ENCODE peak calls at places on chromosomes 5 and 9, in nine cellular contexts. Y is neuronal stem cell, M is brain microvascular endothelial cell, H is Calu3, G is hippocampal formation, C is astrocyte of the hippocampus, K is NCI-H2081, N is NCI-H1092 treated with DMSO at 0.1 percent for 48 hours, R is HTR-8/SVneo. J is an unnamed sample.

GRCh38 chr9:36664806-36665205 is 92.1 kb downstream of the MELK start:
- DNase-seq in G (no peak), Y (no peak), K (no peak), R (no peak), H (no peak), M (no peak), C (no peak), N (no peak), J (no peak)

GRCh38 chr9:36959681-36960574 is 74.1 kb downstream of the PAX5 start:
- DNase-seq in K (no peak), Y (no peak), R (no peak), G (no peak), H (no peak), N (no peak), C (no peak), M (no peak), J (no peak)

GRCh38 chr9:24961787-24962186 is 416.1 kb upstream of the IZUMO3 start:
- DNase-seq in K (no peak), Y (no peak), N (no peak), G (no peak), C (no peak), M (no peak), H (no peak), R (no peak), J (no peak)

GRCh38 chr5:173301695-173302545 is 26.3 kb downstream of the STC2 start:
- DNase-seq in C (no peak), M (no peak), Y (peak; percentile 62), H (no peak), K (no peak), R (no peak), G (no peak), N (no peak), J (no peak)

GRCh38 chr5:157371655-157372471 is 88.2 kb upstream of the NIPAL4 start:
- DNase-seq in H (no peak), K (no peak), R (no peak), G (no peak), M (peak; percentile 39), N (no peak), C (peak; percentile 36), Y (no peak), J (no peak)

GRCh38 chr9:23648651-23649050 is 177.4 kb downstream of the ELAVL2 start:
- DNase-seq in N (no peak), M (no peak), R (no peak), H (no peak), G (no peak), Y (no peak), K (no peak), C (no peak), J (no peak)

GRCh38 chr5:142186821-142187594 is 78.4 kb downstream of the NDFIP1 start:
- DNase-seq in H (no peak), R (no peak), Y (no peak), G (no peak), K (no peak), N (no peak), M (no peak), C (peak; percentile 27), J (peak; percentile 53)

GRCh38 chr9:16221822-16222547 is 648.5 kb downstream of the BNC2 start:
- DNase-seq in R (no peak), M (no peak), G (no peak), K (no peak), H (no peak), N (no peak), Y (no peak), C (no peak), J (no peak)

GRCh38 chr9:135343136-135343535 is 136.4 kb upstream of the PPP1R26 start:
- DNase-seq in C (no peak), G (no peak), N (no peak), M (no peak), H (no peak), Y (no peak), R (no peak), K (no peak), J (no peak)

GRCh38 chr9:130058154-130058553 is 4.4 kb downstream of the GPR107 start:
- DNase-seq in G (no peak), C (peak; percentile 12), Y (no peak), K (no peak), N (no peak), H (no peak), R (no peak), M (no peak), J (peak; percentile 28)

GRCh38 chr9:109887079-109887478 is 107.1 kb downstream of the PALM2AKAP2 start:
- DNase-seq in K (no peak), M (peak; percentile 47), H (no peak), N (no peak), Y (no peak), G (peak; percentile 22), R (no peak), C (peak; percentile 39), J (no peak)

J was measured in HT-29.